ENCODE peak calls at places on chromosome 14, in ten cellular contexts. One of them, this sample, is unnamed.

GRCh38 chr14:65179918-65180724 is 77.8 kb upstream of the MAX start:
- DNase-seq in glutamatergic neuron: no peak
- DNase-seq in nephron progenitor cell: no peak
- DNase-seq in mucosa of descending colon: peak; percentile 56
- DNase-seq in endothelial cell: no peak
- DNase-seq in GM23338: no peak
- DNase-seq in sigmoid colon: peak; percentile 67
- DNase-seq in brain microvascular endothelial cell: peak; percentile 80
- DNase-seq in fibroblast of mammary gland: peak; percentile 96
- DNase-seq in astrocyte: peak; percentile 93
- DNase-seq in this sample: no peak

GRCh38 chr14:94313991-94314655 is 9.0 kb downstream of the SERPINA6 start:
- DNase-seq in glutamatergic neuron: no peak
- DNase-seq in nephron progenitor cell: no peak
- DNase-seq in mucosa of descending colon: no peak
- DNase-seq in endothelial cell: no peak
- DNase-seq in GM23338: no peak
- DNase-seq in sigmoid colon: no peak
- DNase-seq in brain microvascular endothelial cell: peak; percentile 18
- DNase-seq in fibroblast of mammary gland: peak; percentile 79
- DNase-seq in astrocyte: peak; percentile 56
- DNase-seq in this sample: no peak

GRCh38 chr14:68649461-68650189 is 143.2 kb downstream of the ZFP36L1 start:
- DNase-seq in glutamatergic neuron: no peak
- DNase-seq in nephron progenitor cell: no peak
- DNase-seq in mucosa of descending colon: no peak
- DNase-seq in endothelial cell: no peak
- DNase-seq in GM23338: no peak
- DNase-seq in sigmoid colon: no peak
- DNase-seq in brain microvascular endothelial cell: no peak
- DNase-seq in fibroblast of mammary gland: peak; percentile 92
- DNase-seq in astrocyte: peak; percentile 67
- DNase-seq in this sample: no peak

GRCh38 chr14:87638196-87638595 is 354.8 kb downstream of the GALC start:
- DNase-seq in glutamatergic neuron: no peak
- DNase-seq in nephron progenitor cell: no peak
- DNase-seq in mucosa of descending colon: no peak
- DNase-seq in endothelial cell: no peak
- DNase-seq in GM23338: no peak
- DNase-seq in sigmoid colon: no peak
- DNase-seq in brain microvascular endothelial cell: no peak
- DNase-seq in fibroblast of mammary gland: no peak
- DNase-seq in astrocyte: no peak
- DNase-seq in this sample: no peak

GRCh38 chr14:94019329-94019728 is 6.8 kb upstream of the OTUB2 start:
- DNase-seq in glutamatergic neuron: no peak
- DNase-seq in nephron progenitor cell: no peak
- DNase-seq in mucosa of descending colon: no peak
- DNase-seq in endothelial cell: no peak
- DNase-seq in GM23338: no peak
- DNase-seq in sigmoid colon: no peak
- DNase-seq in brain microvascular endothelial cell: no peak
- DNase-seq in fibroblast of mammary gland: no peak
- DNase-seq in astrocyte: no peak
- DNase-seq in this sample: no peak

GRCh38 chr14:31990183-31990862 is 86.8 kb upstream of the ARHGAP5 start:
- DNase-seq in glutamatergic neuron: no peak
- DNase-seq in nephron progenitor cell: no peak
- DNase-seq in mucosa of descending colon: no peak
- DNase-seq in endothelial cell: no peak
- DNase-seq in GM23338: no peak
- DNase-seq in sigmoid colon: no peak
- DNase-seq in brain microvascular endothelial cell: no peak
- DNase-seq in fibroblast of mammary gland: peak; percentile 70
- DNase-seq in astrocyte: peak; percentile 53
- DNase-seq in this sample: no peak

GRCh38 chr14:90235179-90235976 is 21.0 kb upstream of the PSMC1 start:
- DNase-seq in glutamatergic neuron: peak; percentile 77
- DNase-seq in nephron progenitor cell: peak; percentile 82
- DNase-seq in mucosa of descending colon: peak; percentile 55
- DNase-seq in endothelial cell: peak; percentile 78
- DNase-seq in GM23338: peak; percentile 85
- DNase-seq in sigmoid colon: no peak
- DNase-seq in brain microvascular endothelial cell: peak; percentile 45
- DNase-seq in fibroblast of mammary gland: peak; percentile 55
- DNase-seq in astrocyte: peak; percentile 14
- DNase-seq in this sample: peak; percentile 60

GRCh38 chr14:76486251-76486743 is 110.4 kb downstream of the ESRRB start:
- DNase-seq in glutamatergic neuron: no peak
- DNase-seq in nephron progenitor cell: peak; percentile 31
- DNase-seq in mucosa of descending colon: no peak
- DNase-seq in endothelial cell: no peak
- DNase-seq in GM23338: no peak
- DNase-seq in sigmoid colon: no peak
- DNase-seq in brain microvascular endothelial cell: no peak
- DNase-seq in fibroblast of mammary gland: no peak
- DNase-seq in astrocyte: no peak
- DNase-seq in this sample: no peak

GRCh38 chr14:61812347-61813100 is 50.3 kb downstream of the SNAPC1 start:
- DNase-seq in glutamatergic neuron: peak; percentile 66
- DNase-seq in nephron progenitor cell: peak; percentile 67
- DNase-seq in mucosa of descending colon: no peak
- DNase-seq in endothelial cell: peak; percentile 29
- DNase-seq in GM23338: peak; percentile 73
- DNase-seq in sigmoid colon: no peak
- DNase-seq in brain microvascular endothelial cell: no peak
- DNase-seq in fibroblast of mammary gland: no peak
- DNase-seq in astrocyte: peak; percentile 3
- DNase-seq in this sample: no peak

GRCh38 chr14:26395726-26396125 is 202.1 kb downstream of the NOVA1 start:
- DNase-seq in glutamatergic neuron: no peak
- DNase-seq in nephron progenitor cell: no peak
- DNase-seq in mucosa of descending colon: no peak
- DNase-seq in endothelial cell: no peak
- DNase-seq in GM23338: no peak
- DNase-seq in sigmoid colon: no peak
- DNase-seq in brain microvascular endothelial cell: no peak
- DNase-seq in fibroblast of mammary gland: no peak
- DNase-seq in astrocyte: no peak
- DNase-seq in this sample: no peak

DNA sequence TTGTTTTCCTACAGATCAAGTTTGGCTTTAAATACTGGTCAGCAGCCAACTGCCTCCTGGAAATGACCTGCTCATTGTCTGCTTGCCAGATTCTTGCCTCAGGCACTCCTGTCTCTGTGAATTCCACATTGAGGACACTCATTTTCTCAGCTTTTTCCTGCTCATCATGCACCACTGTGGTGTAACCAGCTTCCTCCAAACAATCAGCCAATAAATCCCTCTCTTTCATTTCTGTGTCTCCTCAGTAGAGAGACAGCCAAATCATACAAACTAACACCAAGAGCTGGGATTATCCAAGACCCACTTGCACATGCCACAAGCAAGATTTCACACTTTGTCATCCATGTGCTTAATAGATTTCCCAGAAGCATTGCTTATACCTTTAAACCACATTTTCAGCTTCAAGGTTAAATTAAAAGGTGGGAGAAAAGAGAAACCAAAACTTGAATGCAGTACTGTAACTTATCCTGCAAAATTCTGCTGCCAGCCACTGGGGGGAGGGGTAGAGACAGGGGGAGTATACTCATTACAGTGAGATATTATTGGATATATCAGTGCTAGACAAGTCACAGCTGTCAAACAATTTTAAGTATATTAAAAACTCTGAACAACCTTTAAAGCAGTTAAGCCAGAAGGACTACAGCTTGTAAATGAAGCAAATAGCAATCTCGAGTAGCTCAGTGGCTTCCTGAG is 105.0 kb downstream of the PPP2R5E start:
- DNase-seq in glutamatergic neuron: no peak
- DNase-seq in nephron progenitor cell: no peak
- DNase-seq in mucosa of descending colon: no peak
- DNase-seq in endothelial cell: no peak
- DNase-seq in GM23338: peak; percentile 36
- DNase-seq in sigmoid colon: peak; percentile 85
- DNase-seq in brain microvascular endothelial cell: peak; percentile 88
- DNase-seq in fibroblast of mammary gland: peak; percentile 97
- DNase-seq in astrocyte: peak; percentile 96
- DNase-seq in this sample: peak; percentile 13
- TF ChIP-seq CTCF in glutamatergic neuron: no peak
- TF ChIP-seq CTCF in nephron progenitor cell: no peak
- TF ChIP-seq CTCF in mucosa of descending colon: no peak
- TF ChIP-seq CTCF in endothelial cell: no peak
- TF ChIP-seq CTCF in GM23338: peak; percentile 28
- TF ChIP-seq CTCF in sigmoid colon: peak; percentile 12
- TF ChIP-seq CTCF in brain microvascular endothelial cell: peak; percentile 35
- TF ChIP-seq CTCF in fibroblast of mammary gland: peak; percentile 9
- TF ChIP-seq CTCF in astrocyte: peak; percentile 7
- TF ChIP-seq CTCF in this sample: peak; percentile 12

GRCh38 chr14:67526676-67527459 is 6.2 kb upstream of the PLEKHH1 start:
- DNase-seq in glutamatergic neuron: peak; percentile 56
- DNase-seq in nephron progenitor cell: peak; percentile 36
- DNase-seq in mucosa of descending colon: no peak
- DNase-seq in endothelial cell: peak; percentile 42
- DNase-seq in GM23338: peak; percentile 89
- DNase-seq in sigmoid colon: no peak
- DNase-seq in brain microvascular endothelial cell: peak; percentile 39
- DNase-seq in fibroblast of mammary gland: peak; percentile 54
- DNase-seq in astrocyte: peak; percentile 16
- DNase-seq in this sample: peak; percentile 32

GRCh38 chr14:67532606-67532997 is 488 bp upstream of the PLEKHH1 start:
- DNase-seq in glutamatergic neuron: no peak
- DNase-seq in nephron progenitor cell: no peak
- DNase-seq in mucosa of descending colon: no peak
- DNase-seq in endothelial cell: no peak
- DNase-seq in GM23338: no peak
- DNase-seq in sigmoid colon: no peak
- DNase-seq in brain microvascular endothelial cell: no peak
- DNase-seq in fibroblast of mammary gland: no peak
- DNase-seq in astrocyte: no peak
- DNase-seq in this sample: no peak

GRCh38 chr14:67532998-67533753 is at the start of gene PLEKHH1:
- DNase-seq in glutamatergic neuron: peak; percentile 76
- DNase-seq in nephron progenitor cell: peak; percentile 81
- DNase-seq in mucosa of descending colon: peak; percentile 89
- DNase-seq in endothelial cell: peak; percentile 64
- DNase-seq in GM23338: peak; percentile 92
- DNase-seq in sigmoid colon: peak; percentile 89
- DNase-seq in brain microvascular endothelial cell: peak; percentile 43
- DNase-seq in fibroblast of mammary gland: peak; percentile 61
- DNase-seq in astrocyte: peak; percentile 67
- DNase-seq in this sample: no peak

GRCh38 chr14:67527756-67528155 is 5.3 kb upstream of the PLEKHH1 start:
- DNase-seq in glutamatergic neuron: no peak
- DNase-seq in nephron progenitor cell: no peak
- DNase-seq in mucosa of descending colon: no peak
- DNase-seq in endothelial cell: no peak
- DNase-seq in GM23338: no peak
- DNase-seq in sigmoid colon: no peak
- DNase-seq in brain microvascular endothelial cell: no peak
- DNase-seq in fibroblast of mammary gland: no peak
- DNase-seq in astrocyte: no peak
- DNase-seq in this sample: no peak

GRCh38 chr14:67529947-67530935 is 2.8 kb upstream of the PLEKHH1 start:
- DNase-seq in glutamatergic neuron: no peak
- DNase-seq in nephron progenitor cell: no peak
- DNase-seq in mucosa of descending colon: no peak
- DNase-seq in endothelial cell: no peak
- DNase-seq in GM23338: no peak
- DNase-seq in sigmoid colon: no peak
- DNase-seq in brain microvascular endothelial cell: no peak
- DNase-seq in fibroblast of mammary gland: no peak
- DNase-seq in astrocyte: no peak
- DNase-seq in this sample: no peak
- TF ChIP-seq CTCF in glutamatergic neuron: no peak
- TF ChIP-seq CTCF in nephron progenitor cell: no peak
- TF ChIP-seq CTCF in mucosa of descending colon: no peak
- TF ChIP-seq CTCF in endothelial cell: no peak
- TF ChIP-seq CTCF in GM23338: no peak
- TF ChIP-seq CTCF in sigmoid colon: no peak
- TF ChIP-seq CTCF in brain microvascular endothelial cell: no peak
- TF ChIP-seq CTCF in fibroblast of mammary gland: no peak
- TF ChIP-seq CTCF in astrocyte: no peak
- TF ChIP-seq CTCF in this sample: no peak

GRCh38 chr14:38605193-38606114 is 349.6 kb upstream of the CLEC14A start:
- DNase-seq in glutamatergic neuron: no peak
- DNase-seq in nephron progenitor cell: no peak
- DNase-seq in mucosa of descending colon: no peak
- DNase-seq in endothelial cell: no peak
- DNase-seq in GM23338: peak; percentile 36
- DNase-seq in sigmoid colon: no peak
- DNase-seq in brain microvascular endothelial cell: no peak
- DNase-seq in fibroblast of mammary gland: no peak
- DNase-seq in astrocyte: no peak
- DNase-seq in this sample: no peak
- TF ChIP-seq CTCF in glutamatergic neuron: peak; percentile 62
- TF ChIP-seq CTCF in nephron progenitor cell: peak; percentile 27
- TF ChIP-seq CTCF in mucosa of descending colon: no peak
- TF ChIP-seq CTCF in endothelial cell: peak; percentile 69
- TF ChIP-seq CTCF in GM23338: peak; percentile 52
- TF ChIP-seq CTCF in sigmoid colon: no peak
- TF ChIP-seq CTCF in brain microvascular endothelial cell: no peak
- TF ChIP-seq CTCF in fibroblast of mammary gland: peak; percentile 23
- TF ChIP-seq CTCF in astrocyte: peak; percentile 25
- TF ChIP-seq CTCF in this sample: no peak

DNA sequence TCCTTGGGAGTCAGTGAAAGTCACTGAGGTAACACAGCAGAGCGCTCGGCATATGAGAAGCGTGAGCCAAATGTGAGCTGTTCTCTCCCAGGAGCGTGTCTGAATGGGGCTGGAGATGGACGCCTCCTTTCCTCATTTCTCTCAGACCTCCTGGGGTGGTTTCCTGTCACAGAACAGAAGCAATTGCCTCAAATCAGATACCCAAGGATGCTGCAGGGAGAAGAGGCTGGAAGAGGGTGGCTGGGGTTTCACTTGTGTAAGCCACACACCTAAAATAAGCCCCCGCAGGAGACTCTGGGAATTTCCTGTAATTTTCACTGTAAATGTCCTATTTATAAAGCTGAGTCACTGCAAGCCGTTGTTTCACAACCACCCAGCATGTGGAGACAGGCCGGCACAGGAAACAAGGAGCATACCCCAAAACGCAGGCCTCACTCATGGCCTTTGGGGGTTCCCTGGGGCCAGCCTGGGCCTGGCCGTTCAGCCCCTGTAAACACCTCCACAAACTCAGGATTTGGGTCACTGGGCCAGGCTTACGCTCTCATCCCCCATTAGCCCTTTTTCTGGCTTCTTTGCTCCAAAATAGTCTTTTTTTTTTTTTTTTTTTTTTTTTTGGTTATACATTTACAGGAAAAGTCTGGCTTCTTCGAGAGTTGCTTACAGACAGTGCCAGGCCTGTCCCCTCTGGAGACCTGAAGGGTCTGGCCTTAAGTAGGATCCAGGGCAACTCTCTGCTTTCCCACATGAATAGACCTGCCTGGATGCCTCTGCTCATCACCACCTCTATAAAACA is 55.3 kb downstream of the VCPKMT start:
- DNase-seq in glutamatergic neuron: no peak
- DNase-seq in nephron progenitor cell: no peak
- DNase-seq in mucosa of descending colon: no peak
- DNase-seq in endothelial cell: peak; percentile 23
- DNase-seq in GM23338: peak; percentile 80
- DNase-seq in sigmoid colon: peak; percentile 86
- DNase-seq in brain microvascular endothelial cell: peak; percentile 93
- DNase-seq in fibroblast of mammary gland: peak; percentile 95
- DNase-seq in astrocyte: peak; percentile 89
- DNase-seq in this sample: no peak
- TF ChIP-seq CTCF in glutamatergic neuron: peak; percentile 31
- TF ChIP-seq CTCF in nephron progenitor cell: no peak
- TF ChIP-seq CTCF in mucosa of descending colon: no peak
- TF ChIP-seq CTCF in endothelial cell: peak; percentile 11
- TF ChIP-seq CTCF in GM23338: no peak
- TF ChIP-seq CTCF in sigmoid colon: no peak
- TF ChIP-seq CTCF in brain microvascular endothelial cell: peak; percentile 40
- TF ChIP-seq CTCF in fibroblast of mammary gland: peak; percentile 31
- TF ChIP-seq CTCF in astrocyte: peak; percentile 10
- TF ChIP-seq CTCF in this sample: no peak